ENCODE peak calls at places on chromosomes 7 and 10, in four cellular contexts. S, B, K and G are unnamed samples.

GRCh38 chr7:4692055-4692454 is 10.0 kb downstream of the FOXK1 start:
- DNase-seq in S (peak; percentile 90), B (no peak), K (no peak), G (no peak)

GRCh38 chr7:116177009-116177408 is 33.3 kb upstream of the TES start:
- DNase-seq in S (peak; percentile 77), B (no peak), K (no peak), G (no peak)

GRCh38 chr7:2629740-2630681 is 1.8 kb upstream of the TTYH3 start:
- DNase-seq in S (no peak), B (no peak), K (no peak), G (no peak)

GRCh38 chr7:786472-787255 is 45.6 kb upstream of the SUN1 start:
- DNase-seq in S (peak; percentile 74), B (no peak), K (peak; percentile 83), G (no peak)

GRCh38 chr10:26679588-26679987 is 17.9 kb upstream of the PDSS1 start:
- DNase-seq in S (no peak), B (no peak), K (no peak), G (no peak)

GRCh38 chr7:130208511-130208910 is 851 bp downstream of the SSMEM1 start:
- DNase-seq in S (no peak), B (no peak), K (no peak), G (no peak)

GRCh38 chr7:137961200-137962177 is 40.4 kb downstream of the CREB3L2 start:
- DNase-seq in S (peak; percentile 86), B (no peak), K (no peak), G (no peak)

GRCh38 chr7:111090834-111091233 is at the start of gene LRRN3:
- DNase-seq in S (peak; percentile 30), B (no peak), K (no peak), G (no peak)

GRCh38 chr10:128367807-128368206 is 241.6 kb upstream of the MKI67 start:
- DNase-seq in S (no peak), B (no peak), K (no peak), G (no peak)

GRCh38 chr7:49791089-49791741 is 17.8 kb downstream of the VWC2 start:
- DNase-seq in S (no peak), B (no peak), K (peak; percentile 12), G (no peak)

GRCh38 chr10:44399478-44400451 is 14.9 kb upstream of the CXCL12 start:
- DNase-seq in S (peak; percentile 45), B (no peak), K (no peak), G (peak; percentile 58)

GRCh38 chr10:32795598-32796183 is 162.3 kb downstream of the ITGB1 start:
- DNase-seq in S (peak; percentile 53), B (peak; percentile 4), K (peak; percentile 53), G (no peak)

GRCh38 chr10:1117651-1118050 is 61.5 kb downstream of the WDR37 start:
- DNase-seq in S (no peak), B (no peak), K (no peak), G (no peak)

GRCh38 chr10:46530249-46531186 is 25.9 kb downstream of the GPRIN2 start:
- DNase-seq in S (peak; percentile 100), B (no peak), K (no peak), G (no peak)

GRCh38 chr7:5649658-5650057 is 131.8 kb downstream of the RNF216 start:
- DNase-seq in S (no peak), B (no peak), K (no peak), G (no peak)

GRCh38 chr10:58588673-58589265 is 76.1 kb downstream of the BICC1 start:
- DNase-seq in S (no peak), B (no peak), K (no peak), G (no peak)

GRCh38 chr7:71574153-71574894 is 442.4 kb downstream of the GALNT17 start:
- DNase-seq in S (no peak), B (no peak), K (no peak), G (no peak)

GRCh38 chr10:49177391-49178355 is 10.5 kb downstream of the TMEM273 start:
- DNase-seq in S (peak; percentile 97), B (peak; percentile 85), K (no peak), G (no peak)

GRCh38 chr7:112110651-112111050 is 95.5 kb downstream of the DOCK4 start:
- DNase-seq in S (no peak), B (no peak), K (no peak), G (no peak)

GRCh38 chr7:73774923-73775322 is 4.9 kb upstream of the CLDN3 start:
- DNase-seq in S (peak; percentile 26), B (no peak), K (peak; percentile 35), G (no peak)

GRCh38 chr7:138186951-138187351 is 110.7 kb downstream of the AKR1D1 start:
- DNase-seq in S (peak; percentile 35), B (no peak), K (peak; percentile 17), G (no peak)

GRCh38 chr7:95736635-95737034 is 35.7 kb upstream of the DYNC1I1 start:
- DNase-seq in S (no peak), B (no peak), K (no peak), G (no peak)

GRCh38 chr10:73889014-73889413 is 14.7 kb upstream of the CAMK2G start:
- DNase-seq in S (peak; percentile 98), B (no peak), K (peak; percentile 92), G (no peak)

GRCh38 chr7:98235901-98236300 is 16.1 kb downstream of the TECPR1 start:
- DNase-seq in S (no peak), B (no peak), K (no peak), G (no peak)

GRCh38 chr7:17402628-17403278 is 104.3 kb downstream of the AHR start:
- DNase-seq in S (no peak), B (peak; percentile 90), K (no peak), G (no peak)

GRCh38 chr7:111390000-111390399 is 172.3 kb downstream of the IMMP2L start:
- DNase-seq in S (no peak), B (no peak), K (no peak), G (no peak)

GRCh38 chr7:16795624-16796023 is 9.2 kb downstream of the AGR2 start:
- DNase-seq in S (no peak), B (no peak), K (peak; percentile 63), G (no peak)

GRCh38 chr10:117237401-117237991 is 3.4 kb upstream of the SLC18A2 start:
- DNase-seq in S (no peak), B (no peak), K (no peak), G (no peak)

GRCh38 chr7:148772297-148773089 is 73.8 kb downstream of the CUL1 start:
- DNase-seq in S (peak; percentile 96), B (no peak), K (peak; percentile 92), G (peak; percentile 57)

GRCh38 chr10:7787150-7787856 is 490 bp downstream of the KIN start:
- DNase-seq in S (peak; percentile 76), B (no peak), K (peak; percentile 9), G (no peak)

GRCh38 chr7:354597-355470 is 64.9 kb downstream of the FOXL3 start:
- DNase-seq in S (no peak), B (no peak), K (no peak), G (no peak)

GRCh38 chr7:139568813-139569490 is 45.5 kb downstream of the CLEC2L start:
- DNase-seq in S (no peak), B (no peak), K (no peak), G (no peak)

DNA sequence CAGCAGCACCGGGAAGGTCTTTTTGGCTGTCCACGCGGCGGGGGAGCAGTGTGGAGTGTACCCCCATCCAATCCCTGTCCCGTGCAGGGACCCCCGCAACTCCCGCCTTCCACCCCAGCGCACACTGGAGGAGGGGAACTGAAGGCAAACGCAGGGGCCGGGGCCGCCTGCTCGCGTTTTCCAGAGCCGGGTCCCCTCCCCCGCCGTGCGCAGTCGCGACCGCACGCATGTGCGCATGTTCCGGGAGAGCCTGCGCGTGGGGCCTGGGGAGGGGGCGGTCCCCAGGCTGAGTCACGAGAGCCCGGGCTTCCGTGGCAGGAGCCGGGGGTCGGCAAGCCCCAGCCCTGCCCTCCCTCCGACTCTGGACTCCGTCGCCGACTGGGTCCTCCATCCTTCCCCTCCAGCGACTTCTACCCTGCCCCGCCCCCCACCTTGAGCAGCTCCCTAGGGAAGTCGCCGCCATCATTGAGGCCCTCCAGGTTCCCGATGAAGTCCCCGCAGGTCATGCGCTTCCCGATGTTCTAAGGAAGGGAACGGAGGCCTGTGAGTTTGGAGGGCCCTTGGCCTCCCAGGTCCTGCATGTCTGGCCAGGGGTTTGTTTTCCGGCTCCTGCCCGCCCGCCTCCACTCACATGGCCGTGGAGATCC is 8.0 kb downstream of the PSD start:
- DNase-seq in S (peak; percentile 31), B (no peak), K (peak; percentile 48), G (no peak)
- H3K4me3 ChIP-seq in S (peak overlapping the region; percentile 62), B (no peak overlapping the region), K (peak overlapping the region; percentile 61), G (peak overlapping the region; percentile 71)

GRCh38 chr7:30548762-30549344 is 44.2 kb upstream of the GGCT start:
- DNase-seq in S (peak; percentile 83), B (no peak), K (peak; percentile 85), G (peak; percentile 10)
- H3K27ac ChIP-seq in S (no peak overlapping the region), B (no peak overlapping the region), K (no peak overlapping the region), G (no peak overlapping the region)

GRCh38 chr7:29564455-29565185 is 985 bp downstream of the PRR15 start:
- DNase-seq in S (peak; percentile 92), B (no peak), K (peak; percentile 64), G (no peak)

GRCh38 chr7:29565186-29565540 is 1.5 kb downstream of the PRR15 start:
- DNase-seq in S (peak; percentile 60), B (no peak), K (peak; percentile 26), G (no peak)

GRCh38 chr7:29565982-29566746 is 2.5 kb downstream of the PRR15 start:
- DNase-seq in S (peak; percentile 55), B (no peak), K (peak; percentile 21), G (no peak)

GRCh38 chr7:29567174-29567573 is 3.5 kb downstream of the PRR15 start:
- DNase-seq in S (no peak), B (no peak), K (no peak), G (no peak)

GRCh38 chr7:29565634-29565981 is 2.0 kb downstream of the PRR15 start:
- DNase-seq in S (no peak), B (no peak), K (no peak), G (no peak)
- TF ChIP-seq EZH2 in S (no peak), B (no peak), K (no peak), G (no peak)

GRCh38 chr10:86260564-86260963 is 106.0 kb downstream of the GRID1 start:
- DNase-seq in S (no peak), B (no peak), K (no peak), G (no peak)
- H3K4me3 ChIP-seq in S (no peak overlapping the region), B (no peak overlapping the region), K (no peak overlapping the region), G (no peak overlapping the region)

GRCh38 chr7:157577061-157577460 is 240.3 kb downstream of the DNAJB6 start:
- DNase-seq in S (no peak), B (no peak), K (no peak), G (no peak)

GRCh38 chr7:157575181-157575580 is 238.4 kb downstream of the DNAJB6 start:
- DNase-seq in S (no peak), B (no peak), K (peak; percentile 77), G (no peak)

GRCh38 chr7:157576415-157576814 is 239.6 kb downstream of the DNAJB6 start:
- DNase-seq in S (no peak), B (no peak), K (no peak), G (no peak)

GRCh38 chr7:157574120-157574519 is 237.3 kb downstream of the DNAJB6 start:
- DNase-seq in S (no peak), B (no peak), K (no peak), G (no peak)

DNA sequence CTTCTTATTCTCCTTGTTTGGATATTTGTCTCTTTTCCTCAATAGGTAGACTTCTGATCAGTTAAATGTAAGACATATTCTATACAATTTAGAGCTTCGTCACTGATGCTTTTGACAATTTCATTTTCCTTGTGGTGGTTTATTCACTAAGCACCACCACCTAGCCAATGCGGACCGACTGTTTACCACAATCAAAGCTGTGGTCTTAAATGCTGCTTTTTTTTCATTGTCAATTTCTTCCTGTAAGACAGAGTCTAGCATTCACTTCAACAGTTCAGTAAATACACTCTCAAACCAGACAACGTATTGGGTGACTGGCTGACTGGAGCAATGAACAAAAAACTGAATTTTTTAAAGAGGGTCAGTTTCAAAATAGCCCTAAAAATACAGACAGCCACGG is 239.0 kb downstream of the DNAJB6 start:
- DNase-seq in S (no peak), B (no peak), K (no peak), G (no peak)
- H3K27ac ChIP-seq in S (no peak overlapping the region), B (no peak overlapping the region), K (no peak overlapping the region), G (no peak overlapping the region)